ENCODE peak calls at places on chromosome 21, in ten cellular contexts. U, I, B, L, A, E, P, Z, G and T are unnamed samples.

GRCh38 chr21:38380391-38381137 is 117.7 kb downstream of the ERG start:
- DNase-seq in U (no peak), I (no peak), B (no peak), L (no peak), A (peak; percentile 17), E (no peak), P (peak; percentile 47), Z (no peak), G (no peak), T (no peak)

GRCh38 chr21:42633858-42634257 is 19.6 kb upstream of the PDE9A start:
- DNase-seq in U (no peak), I (no peak), B (no peak), L (no peak), A (no peak), E (no peak), P (no peak), Z (no peak), G (no peak), T (no peak)

GRCh38 chr21:26550357-26550756 is 22.7 kb downstream of the CYYR1 start:
- DNase-seq in U (no peak), I (no peak), B (no peak), L (no peak), A (no peak), E (no peak), P (no peak), Z (no peak), G (no peak), T (no peak)

GRCh38 chr21:42463861-42464515 is 32.0 kb downstream of the RSPH1 start:
- DNase-seq in U (no peak), I (no peak), B (no peak), L (no peak), A (peak; percentile 63), E (no peak), P (peak; percentile 84), Z (peak; percentile 58), G (no peak), T (peak; percentile 87)

GRCh38 chr21:42705746-42706374 is 52.4 kb downstream of the PDE9A start:
- DNase-seq in U (no peak), I (no peak), B (no peak), L (no peak), A (no peak), E (no peak), P (no peak), Z (no peak), G (no peak), T (no peak)

GRCh38 chr21:43361493-43362296 is 65.2 kb downstream of the SIK1 start:
- DNase-seq in U (peak; percentile 83), I (no peak), B (peak; percentile 62), L (peak; percentile 61), A (no peak), E (peak; percentile 54), P (peak; percentile 84), Z (peak; percentile 52), G (no peak), T (no peak)

GRCh38 chr21:25561668-25562641 is 45.3 kb downstream of the MRPL39 start:
- DNase-seq in U (peak; percentile 78), I (peak; percentile 69), B (peak; percentile 44), L (peak; percentile 48), A (peak; percentile 68), E (peak; percentile 44), P (peak; percentile 79), Z (peak; percentile 64), G (peak; percentile 46), T (peak; percentile 11)

GRCh38 chr21:38989745-38990423 is 184.2 kb downstream of the ETS2 start:
- DNase-seq in U (peak; percentile 74), I (peak; percentile 57), B (no peak), L (peak; percentile 33), A (peak; percentile 92), E (no peak), P (no peak), Z (no peak), G (peak; percentile 43), T (no peak)

GRCh38 chr21:32083175-32083574 is 195.7 kb downstream of the MIS18A start:
- DNase-seq in U (no peak), I (no peak), B (no peak), L (no peak), A (peak; percentile 2), E (no peak), P (no peak), Z (no peak), G (no peak), T (no peak)

GRCh38 chr21:38661296-38662223 is 144.2 kb upstream of the ETS2 start:
- DNase-seq in U (peak; percentile 74), I (peak; percentile 58), B (peak; percentile 38), L (peak; percentile 18), A (peak; percentile 70), E (peak; percentile 26), P (no peak), Z (no peak), G (no peak), T (no peak)

GRCh38 chr21:34881421-34881820 is 167.7 kb downstream of the RUNX1 start:
- DNase-seq in U (no peak), I (no peak), B (no peak), L (no peak), A (peak; percentile 89), E (no peak), P (no peak), Z (no peak), G (no peak), T (no peak)

GRCh38 chr21:42937960-42938580 is 12.6 kb upstream of the ERVH48-1 start:
- DNase-seq in U (no peak), I (no peak), B (no peak), L (no peak), A (no peak), E (no peak), P (no peak), Z (no peak), G (no peak), T (no peak)

GRCh38 chr21:35316933-35317332 is 267.8 kb upstream of the RUNX1 start:
- DNase-seq in U (no peak), I (no peak), B (no peak), L (no peak), A (peak; percentile 83), E (no peak), P (no peak), Z (no peak), G (no peak), T (no peak)

GRCh38 chr21:46067505-46068201 is 30.3 kb upstream of the COL6A2 start:
- DNase-seq in U (no peak), I (no peak), B (peak; percentile 17), L (no peak), A (no peak), E (no peak), P (no peak), Z (peak; percentile 5), G (no peak), T (no peak)
- H3K27ac ChIP-seq in U (no peak overlapping the region), I (no peak overlapping the region), B (peak overlapping the region; percentile 83), L (peak overlapping the region; percentile 75), A (no peak overlapping the region), E (peak overlapping the region; percentile 97), P (no peak overlapping the region), Z (no peak overlapping the region), G (no peak overlapping the region), T (no peak overlapping the region)

GRCh38 chr21:44403106-44404020 is 49.9 kb downstream of the TRPM2 start:
- DNase-seq in U (no peak), I (no peak), B (no peak), L (no peak), A (no peak), E (no peak), P (no peak), Z (no peak), G (no peak), T (no peak)
- H3K4me3 ChIP-seq in U (no peak overlapping the region), I (no peak overlapping the region), B (no peak overlapping the region), L (no peak overlapping the region), A (no peak overlapping the region), E (no peak overlapping the region), P (no peak overlapping the region), Z (no peak overlapping the region), G (no peak overlapping the region), T (no peak overlapping the region)

DNA sequence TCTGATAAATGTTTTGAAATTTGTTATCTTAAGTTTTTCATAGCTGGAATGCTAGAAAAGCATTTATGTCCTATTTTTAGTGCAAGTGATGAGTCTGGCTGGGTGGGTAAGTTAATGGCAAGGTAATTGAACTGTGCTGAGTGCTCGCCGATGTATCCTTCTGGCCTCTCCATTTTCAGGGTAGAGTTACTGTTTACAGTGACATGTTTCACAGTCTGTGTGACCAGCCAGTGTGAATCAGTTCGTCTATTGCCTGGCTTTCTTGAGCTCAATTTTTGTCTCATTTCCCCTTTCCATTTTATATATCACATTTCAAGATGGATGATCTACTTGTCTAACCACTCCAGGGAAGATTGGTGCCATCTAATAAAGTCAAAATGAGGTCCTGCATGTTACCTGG is 44.1 kb downstream of the ITSN1 start:
- DNase-seq in U (no peak), I (no peak), B (no peak), L (no peak), A (no peak), E (no peak), P (no peak), Z (no peak), G (no peak), T (no peak)
- H3K27ac ChIP-seq in U (peak overlapping the region; percentile 86), I (no peak overlapping the region), B (no peak overlapping the region), L (no peak overlapping the region), A (peak overlapping the region; percentile 85), E (peak overlapping the region; percentile 30), P (no peak overlapping the region), Z (no peak overlapping the region), G (no peak overlapping the region), T (no peak overlapping the region)

GRCh38 chr21:16072176-16072575 is 342.4 kb downstream of the USP25 start:
- DNase-seq in U (no peak), I (no peak), B (no peak), L (no peak), A (no peak), E (no peak), P (no peak), Z (no peak), G (no peak), T (no peak)

GRCh38 chr21:16070207-16070651 is 340.4 kb downstream of the USP25 start:
- DNase-seq in U (no peak), I (no peak), B (no peak), L (no peak), A (peak; percentile 75), E (no peak), P (no peak), Z (no peak), G (no peak), T (no peak)

GRCh38 chr21:16071082-16071481 is 341.3 kb downstream of the USP25 start:
- DNase-seq in U (no peak), I (no peak), B (no peak), L (peak; percentile 23), A (peak; percentile 93), E (no peak), P (no peak), Z (no peak), G (no peak), T (no peak)

GRCh38 chr21:16072692-16073091 is 342.9 kb downstream of the USP25 start:
- DNase-seq in U (no peak), I (no peak), B (no peak), L (no peak), A (peak; percentile 98), E (no peak), P (no peak), Z (no peak), G (no peak), T (no peak)

GRCh38 chr21:16071761-16072160 is 342.0 kb downstream of the USP25 start:
- DNase-seq in U (no peak), I (no peak), B (no peak), L (no peak), A (no peak), E (no peak), P (no peak), Z (no peak), G (no peak), T (no peak)
- H3K4me3 ChIP-seq in U (no peak overlapping the region), I (no peak overlapping the region), B (no peak overlapping the region), L (no peak overlapping the region), A (peak overlapping the region; percentile 71), E (no peak overlapping the region), P (no peak overlapping the region), Z (no peak overlapping the region), G (no peak overlapping the region), T (no peak overlapping the region)